ENCODE peak calls at places on chromosomes 11 and 22, in six cellular contexts. F, W, G, N, E and O are unnamed samples. For H4K20me1, the result is how much of the 10 kb centered on the place peaks cover.

GRCh38 chr22:40594924-40595323 is 41.6 kb downstream of the MRTFA start:
- DNase-seq in F (no peak), W (no peak), G (peak), N (no peak), E (no peak), O (no peak)

GRCh38 chr22:39244073-39244495 is 698 bp downstream of the PDGFB start:
- DNase-seq in F (no peak), W (no peak), G (no peak), N (no peak), E (no peak), O (no peak)

GRCh38 chr11:88709567-88709966 is 356.2 kb downstream of the GRM5 start:
- DNase-seq in F (no peak), W (no peak), G (no peak), N (no peak), E (no peak), O (peak)

GRCh38 chr22:37259540-37260029 is 15.5 kb upstream of the RAC2 start:
- DNase-seq in F (peak), W (no peak), G (peak), N (peak), E (peak), O (peak)

GRCh38 chr11:122714484-122714883 is 59.0 kb downstream of the UBASH3B start:
- DNase-seq in F (no peak), W (no peak), G (no peak), N (no peak), E (peak), O (no peak)

GRCh38 chr11:104690243-104690642 is 208.0 kb downstream of the CASP12 start:
- DNase-seq in F (no peak), W (no peak), G (no peak), N (no peak), E (no peak), O (no peak)

GRCh38 chr11:99019676-99020075 is 1.1 kb upstream of the CNTN5 start:
- DNase-seq in F (no peak), W (no peak), G (no peak), N (no peak), E (no peak), O (no peak)

GRCh38 chr11:129131361-129131760 is 60.8 kb downstream of the ARHGAP32 start:
- DNase-seq in F (no peak), W (no peak), G (no peak), N (no peak), E (no peak), O (no peak)

GRCh38 chr11:86571273-86571948 is 101.0 kb downstream of the ME3 start:
- DNase-seq in F (peak), W (peak), G (no peak), N (peak), E (no peak), O (peak)

GRCh38 chr22:24523873-24524272 is 28.7 kb downstream of the UPB1 start:
- DNase-seq in F (no peak), W (no peak), G (peak), N (no peak), E (no peak), O (no peak)

GRCh38 chr11:9613830-9614762 is 40.6 kb downstream of the WEE1 start:
- DNase-seq in F (peak), W (peak), G (peak), N (peak), E (peak), O (peak)

GRCh38 chr11:13776134-13776815 is 107.8 kb downstream of the FAR1 start:
- DNase-seq in F (no peak), W (peak), G (no peak), N (peak), E (peak), O (peak)

GRCh38 chr11:66969584-66970205 is 5.4 kb upstream of the C11orf86 start:
- DNase-seq in F (no peak), W (no peak), G (peak), N (no peak), E (no peak), O (no peak)

GRCh38 chr11:43419460-43419859 is 60.7 kb downstream of the TTC17 start:
- DNase-seq in F (peak), W (peak), G (peak), N (no peak), E (peak), O (peak)

GRCh38 chr22:29272624-29273023 is 4.6 kb downstream of the EWSR1 start:
- DNase-seq in F (no peak), W (no peak), G (no peak), N (no peak), E (no peak), O (no peak)
- H4K20me1 ChIP-seq in F (half or more), W (half or more), G (half or more), N (under half), E (half or more), O (half or more)

GRCh38 chr11:20530942-20531703 is 68.3 kb upstream of the SLC6A5 start:
- DNase-seq in F (no peak), W (no peak), G (no peak), N (no peak), E (no peak), O (no peak)

GRCh38 chr11:20541503-20541902 is 57.9 kb upstream of the SLC6A5 start:
- DNase-seq in F (no peak), W (no peak), G (no peak), N (no peak), E (no peak), O (no peak)

DNA sequence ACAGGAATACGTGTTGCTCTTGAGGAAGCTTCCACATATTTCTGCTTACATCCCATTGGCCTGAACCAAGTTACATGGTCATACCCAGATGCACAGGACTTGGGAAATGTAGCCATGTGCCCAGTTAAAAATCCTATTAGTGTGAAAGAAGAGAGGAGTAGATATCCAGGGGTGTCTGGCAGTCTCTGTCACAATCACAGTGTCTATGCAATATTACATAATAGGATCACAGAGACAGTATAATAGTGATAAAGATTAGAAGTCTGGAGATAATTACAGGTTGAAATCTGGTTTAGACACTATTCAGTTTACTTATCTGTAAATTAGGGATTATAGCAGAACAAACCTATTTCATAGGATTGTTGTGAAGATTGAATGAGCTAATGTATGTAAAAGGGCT is 62.6 kb upstream of the SLC6A5 start:
- DNase-seq in F (no peak), W (no peak), G (no peak), N (no peak), E (no peak), O (no peak)
- H4K20me1 ChIP-seq in F (under half), W (under half), G (under half), N (under half), E (under half), O (under half)

GRCh38 chr11:44945639-44946038 is 5.0 kb downstream of the TP53I11 start:
- DNase-seq in F (no peak), W (no peak), G (no peak), N (no peak), E (no peak), O (no peak)

GRCh38 chr11:44944181-44944852 is 6.4 kb downstream of the TP53I11 start:
- DNase-seq in F (no peak), W (no peak), G (peak), N (peak), E (no peak), O (no peak)

GRCh38 chr11:44946268-44946667 is 4.4 kb downstream of the TP53I11 start:
- DNase-seq in F (no peak), W (no peak), G (no peak), N (no peak), E (no peak), O (no peak)

GRCh38 chr11:44943696-44944095 is 7.0 kb downstream of the TP53I11 start:
- DNase-seq in F (no peak), W (no peak), G (no peak), N (no peak), E (peak), O (no peak)

GRCh38 chr11:44944853-44945235 is 5.8 kb downstream of the TP53I11 start:
- DNase-seq in F (no peak), W (no peak), G (no peak), N (peak), E (no peak), O (peak)
- H4K20me1 ChIP-seq in F (under half), W (under half), G (half or more), N (under half), E (under half), O (under half)

DNA sequence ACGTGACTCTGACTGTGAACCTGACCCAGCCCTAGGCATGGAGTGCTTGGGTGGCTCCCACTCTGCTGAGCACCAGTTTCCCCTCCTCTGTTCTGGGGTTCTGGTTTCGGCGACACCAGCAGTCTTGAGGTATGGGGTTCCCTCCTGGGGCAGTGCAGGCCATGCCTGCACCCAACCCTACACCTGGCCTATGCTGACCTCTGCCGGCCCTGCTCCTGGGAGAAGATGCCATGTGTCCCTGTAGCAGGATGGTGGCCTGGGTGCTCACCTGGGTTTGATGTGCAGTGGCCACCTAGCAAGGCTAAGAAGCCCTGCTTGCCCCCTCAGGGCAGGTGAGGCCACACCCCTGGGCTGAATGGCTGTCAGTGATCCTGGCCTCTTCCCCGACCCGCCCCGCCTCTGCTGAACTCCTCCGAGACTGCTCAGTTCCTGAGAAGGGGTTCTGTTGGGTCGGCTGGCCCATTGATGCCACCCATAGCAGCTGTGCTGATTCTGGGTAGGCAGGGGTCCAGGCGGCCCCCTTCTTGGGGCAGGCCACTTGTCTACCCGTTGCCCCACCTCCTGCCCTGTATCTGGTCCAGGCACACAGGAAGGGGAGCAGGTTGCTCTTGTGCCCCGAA is 2.4 kb downstream of the ZDHHC8 start:
- DNase-seq in F (no peak), W (no peak), G (no peak), N (no peak), E (no peak), O (no peak)
- H4K20me1 ChIP-seq in F (under half), W (under half), G (half or more), N (under half), E (under half), O (under half)

DNA sequence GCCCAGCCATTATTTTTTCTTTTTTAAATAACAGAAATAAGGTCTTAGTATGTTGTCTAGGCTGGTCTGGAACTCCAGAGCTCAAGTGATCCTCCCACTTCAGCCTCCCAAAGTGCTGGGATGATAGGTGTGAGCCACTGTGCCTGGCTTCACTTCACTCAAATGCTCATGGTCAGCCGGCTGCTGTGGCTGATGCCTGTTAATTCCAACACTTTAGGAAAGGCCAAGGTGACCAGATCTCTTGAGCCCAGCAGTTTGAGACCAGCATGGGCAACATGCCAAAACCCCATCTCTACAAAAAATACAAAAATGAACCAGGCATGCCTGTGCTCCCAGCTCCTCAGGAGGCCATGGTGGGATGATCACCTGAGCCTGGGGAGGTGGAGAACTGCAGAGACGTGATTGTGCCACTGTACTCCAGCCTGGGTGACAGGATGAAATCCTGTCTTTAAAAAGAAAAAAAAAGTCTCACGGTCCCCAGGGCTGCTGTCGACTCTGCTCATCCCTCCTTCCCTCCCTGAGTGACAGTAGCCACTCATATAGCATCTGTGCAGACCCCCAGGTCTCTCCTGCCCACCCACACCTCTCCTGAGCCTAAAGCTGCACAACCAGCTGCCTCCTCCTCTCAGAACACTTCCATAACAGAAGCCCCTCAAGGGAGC is 3.6 kb downstream of the YDJC start:
- DNase-seq in F (no peak), W (peak), G (no peak), N (no peak), E (no peak), O (no peak)
- H4K20me1 ChIP-seq in F (half or more), W (under half), G (half or more), N (under half), E (under half), O (under half)